ENCODE peak calls at places on chromosomes 2 and 18, in eight cellular contexts. P is T-helper 2 cell treated with Interferon-gamma antibody and Interleukin-4, amounts not matched to agents 5 μg/mL and 100 μg/mL, for 36 hours; V is progenitor cell of endocrine pancreas; C is activated naive CD4-positive, alpha-beta T cell treated with anti-CD3 and anti-CD28 coated beads, Interleukin-2, amount 10 ng/mL, durations not matched to agents 7 days and 5 days; L is activated CD4-positive, alpha-beta T cell treated with anti-CD3 and anti-CD28 coated beads for 1 hour; R is NCI-H510A; K is mucosa of descending colon; X is HT1080. A is an unnamed sample.

GRCh38 chr2:71538656-71539265 is 85.4 kb downstream of the DYSF start:
- DNase-seq in K (no peak), R (no peak), L (no peak), C (no peak), V (no peak), P (no peak), X (no peak), A (no peak)

GRCh38 chr2:230711224-230711623 is 1.4 kb upstream of the CAB39 start:
- DNase-seq in K (no peak), L (no peak), V (no peak), C (no peak), R (no peak), P (no peak), X (no peak), A (no peak)

GRCh38 chr18:48931680-48932461 is 18.9 kb downstream of the SMAD7 start:
- DNase-seq in V (no peak), R (no peak), C (no peak), K (peak; percentile 57), X (no peak), P (peak; percentile 73), L (no peak), A (no peak)

GRCh38 chr2:69088471-69088870 is 75.5 kb downstream of the ANTXR1 start:
- DNase-seq in X (peak; percentile 25), P (no peak), V (no peak), L (no peak), C (no peak), R (no peak), K (no peak), A (no peak)

GRCh38 chr2:188151670-188152069 is 140.0 kb upstream of the GULP1 start:
- DNase-seq in X (no peak), L (no peak), K (no peak), V (no peak), P (no peak), C (no peak), R (no peak), A (no peak)

GRCh38 chr2:162480067-162480466 is 136.1 kb downstream of the GCA start:
- DNase-seq in C (no peak), V (no peak), L (no peak), P (no peak), K (no peak), X (peak; percentile 90), R (no peak), A (no peak)

GRCh38 chr2:226411727-226412360 is 387.8 kb downstream of the IRS1 start:
- DNase-seq in R (no peak), V (no peak), L (no peak), P (no peak), C (no peak), X (peak; percentile 95), K (no peak), A (no peak)

GRCh38 chr2:190535119-190535439 is 557 bp upstream of the NEMP2 start:
- DNase-seq in P (no peak), R (no peak), L (no peak), C (no peak), X (no peak), V (no peak), K (no peak), A (no peak)

GRCh38 chr2:153394247-153394646 is 84.3 kb downstream of the RPRM start:
- DNase-seq in L (no peak), R (no peak), X (no peak), C (no peak), P (no peak), V (no peak), K (no peak), A (no peak)

GRCh38 chr2:134441153-134441863 is 187.4 kb downstream of the MGAT5 start:
- DNase-seq in K (no peak), L (no peak), R (no peak), X (no peak), P (no peak), C (no peak), V (no peak), A (no peak)

GRCh38 chr2:222673883-222674282 is 2.4 kb downstream of the MOGAT1 start:
- DNase-seq in X (no peak), V (no peak), K (no peak), L (no peak), R (no peak), P (no peak), C (no peak), A (no peak)

GRCh38 chr18:967037-967576 is 62.4 kb downstream of the ADCYAP1 start:
- DNase-seq in P (no peak), V (no peak), C (no peak), R (no peak), L (no peak), X (no peak), K (no peak), A (no peak)

GRCh38 chr2:219469186-219469724 is 29.4 kb upstream of the GMPPA start:
- DNase-seq in V (no peak), C (no peak), P (no peak), L (no peak), K (peak; percentile 33), R (no peak), X (peak; percentile 81), A (no peak)

GRCh38 chr2:103009861-103010260 is 248.0 kb downstream of the TMEM182 start:
- DNase-seq in K (no peak), X (no peak), P (no peak), L (no peak), V (no peak), R (no peak), C (no peak), A (no peak)

GRCh38 chr2:121485039-121485438 is 45.6 kb upstream of the RNU4ATAC start:
- DNase-seq in K (no peak), R (no peak), X (peak; percentile 40), V (no peak), L (no peak), P (no peak), C (no peak), A (no peak)

GRCh38 chr2:216139884-216140283 is 30.7 kb downstream of the XRCC5 start:
- DNase-seq in R (peak; percentile 11), P (no peak), C (peak; percentile 65), K (no peak), X (no peak), L (no peak), V (no peak), A (no peak)

GRCh38 chr2:239005586-239005985 is 157.7 kb downstream of the TWIST2 start:
- DNase-seq in X (no peak), R (no peak), V (no peak), K (no peak), C (no peak), P (no peak), L (no peak), A (no peak)

GRCh38 chr18:12041561-12041960 is 52.1 kb upstream of the ANKRD62 start:
- DNase-seq in C (no peak), L (no peak), K (no peak), R (no peak), V (no peak), X (peak; percentile 89), P (peak; percentile 33), A (no peak)

GRCh38 chr18:72941001-72941400 is 73.2 kb upstream of the NETO1 start:
- DNase-seq in V (no peak), P (no peak), L (no peak), K (no peak), C (no peak), R (peak; percentile 7), X (no peak), A (no peak)

GRCh38 chr18:5142131-5142530 is 54.9 kb downstream of the AKAIN1 start:
- DNase-seq in R (no peak), L (no peak), V (no peak), C (no peak), K (no peak), P (no peak), X (no peak), A (no peak)

GRCh38 chr18:27378396-27379094 is 193.4 kb upstream of the CHST9 start:
- DNase-seq in V (no peak), X (peak; percentile 85), K (no peak), P (peak; percentile 68), R (no peak), L (no peak), C (no peak), A (no peak)

GRCh38 chr2:52396836-52397235 is 1364.9 kb upstream of the NRXN1 start:
- DNase-seq in K (no peak), V (no peak), C (no peak), X (no peak), R (no peak), P (no peak), L (no peak), A (no peak)

GRCh38 chr18:12839057-12839525 is 44.9 kb downstream of the PTPN2 start:
- DNase-seq in P (peak; percentile 31), L (no peak), V (no peak), C (no peak), R (no peak), X (no peak), K (no peak), A (no peak)

GRCh38 chr2:85840091-85840490 is 48.7 kb downstream of the ST3GAL5 start:
- DNase-seq in C (peak; percentile 36), L (no peak), P (peak; percentile 28), R (no peak), K (no peak), X (no peak), V (no peak), A (no peak)

GRCh38 chr2:237118025-237118424 is 32.3 kb downstream of the COPS8 start:
- DNase-seq in V (no peak), P (no peak), X (peak; percentile 63), K (no peak), C (no peak), R (no peak), L (no peak), A (no peak)

GRCh38 chr2:88608184-88608583 is 19.1 kb downstream of the EIF2AK3 start:
- DNase-seq in X (no peak), L (no peak), P (no peak), V (no peak), R (no peak), K (no peak), C (no peak), A (no peak)

GRCh38 chr2:147182260-147182659 is 662.6 kb upstream of the ACVR2A start:
- DNase-seq in R (no peak), L (peak; percentile 23), P (peak; percentile 61), V (no peak), C (peak; percentile 56), K (peak; percentile 31), X (peak; percentile 10), A (no peak)

GRCh38 chr2:177334940-177335543 is 57.5 kb upstream of the AGPS start:
- DNase-seq in R (peak; percentile 24), P (peak; percentile 18), K (no peak), L (no peak), X (peak; percentile 43), C (peak; percentile 32), V (no peak), A (no peak)

GRCh38 chr18:67199993-67200617 is 316.4 kb downstream of the DSEL start:
- DNase-seq in C (no peak), L (no peak), X (peak; percentile 56), K (no peak), R (peak; percentile 33), P (no peak), V (no peak), A (no peak)

GRCh38 chr2:222033541-222033940 is 265.3 kb downstream of the PAX3 start:
- DNase-seq in X (peak; percentile 37), R (no peak), P (no peak), K (no peak), L (no peak), C (no peak), V (no peak), A (no peak)

GRCh38 chr2:127425540-127426490 is 7.6 kb downstream of the PROC start:
- DNase-seq in L (no peak), C (no peak), R (no peak), K (no peak), V (no peak), P (no peak), X (no peak), A (no peak)

GRCh38 chr2:228067309-228067708 is 114.2 kb downstream of the SPHKAP start:
- DNase-seq in K (no peak), P (no peak), R (no peak), L (no peak), C (no peak), X (no peak), V (no peak), A (no peak)

GRCh38 chr2:65802298-65802942 is 370.0 kb upstream of the SPRED2 start:
- DNase-seq in R (no peak), C (no peak), L (no peak), X (no peak), V (no peak), P (no peak), K (no peak), A (no peak)

GRCh38 chr2:85888020-85888744 is 608 bp downstream of the ST3GAL5 start:
- DNase-seq in R (no peak), C (peak; percentile 53), V (peak; percentile 11), K (peak; percentile 63), P (peak; percentile 27), X (no peak), L (peak; percentile 16), A (no peak)